ENCODE peak calls at places on chromosome 5, in four cellular contexts. One of them, this sample, is unnamed.
A peak's percentile ranks its signal among the peaks of the same experiment; 100 is the strongest.

GRCh38 chr5:77356740-77357139 is 135.4 kb downstream of the WDR41 start:
- DNase-seq in cerebellar nuclear complex: no peak
- DNase-seq in HCT116: no peak
- DNase-seq in mammary epithelial cell: peak; percentile 40
- DNase-seq in this sample: no peak

GRCh38 chr5:75059887-75060286 is 7.5 kb upstream of the GCNT4 start:
- DNase-seq in HCT116: no peak
- DNase-seq in mammary epithelial cell: no peak
- DNase-seq in cerebellar nuclear complex: no peak
- DNase-seq in this sample: peak; percentile 20

GRCh38 chr5:170287532-170287931 is 10.0 kb downstream of the LCP2 start:
- DNase-seq in mammary epithelial cell: no peak
- DNase-seq in HCT116: no peak
- DNase-seq in cerebellar nuclear complex: no peak
- DNase-seq in this sample: no peak

GRCh38 chr5:58107704-58108103 is 352.2 kb downstream of the PLK2 start:
- DNase-seq in HCT116: no peak
- DNase-seq in mammary epithelial cell: peak; percentile 57
- DNase-seq in cerebellar nuclear complex: no peak
- DNase-seq in this sample: no peak

GRCh38 chr5:83636141-83636540 is 84.5 kb downstream of the HAPLN1 start:
- DNase-seq in mammary epithelial cell: no peak
- DNase-seq in HCT116: no peak
- DNase-seq in cerebellar nuclear complex: no peak
- DNase-seq in this sample: no peak

GRCh38 chr5:119302916-119303897 is 52.6 kb upstream of the TNFAIP8 start:
- DNase-seq in HCT116: no peak
- DNase-seq in cerebellar nuclear complex: no peak
- DNase-seq in mammary epithelial cell: peak; percentile 97
- DNase-seq in this sample: no peak

GRCh38 chr5:80184235-80185023 is 71.4 kb downstream of the SERINC5 start:
- DNase-seq in cerebellar nuclear complex: no peak
- DNase-seq in mammary epithelial cell: no peak
- DNase-seq in HCT116: no peak
- DNase-seq in this sample: no peak

GRCh38 chr5:40606077-40606765 is 73.5 kb upstream of the PTGER4 start:
- DNase-seq in mammary epithelial cell: no peak
- DNase-seq in HCT116: no peak
- DNase-seq in cerebellar nuclear complex: no peak
- DNase-seq in this sample: no peak

GRCh38 chr5:98775962-98776687 is 2.7 kb downstream of the RGMB start:
- DNase-seq in mammary epithelial cell: peak; percentile 30
- DNase-seq in HCT116: no peak
- DNase-seq in cerebellar nuclear complex: no peak
- DNase-seq in this sample: no peak

GRCh38 chr5:119389288-119390065 is 33.7 kb downstream of the TNFAIP8 start:
- DNase-seq in HCT116: no peak
- DNase-seq in mammary epithelial cell: no peak
- DNase-seq in cerebellar nuclear complex: no peak
- DNase-seq in this sample: no peak

GRCh38 chr5:100856462-100856861 is 46.6 kb downstream of the ST8SIA4 start:
- DNase-seq in HCT116: no peak
- DNase-seq in mammary epithelial cell: no peak
- DNase-seq in cerebellar nuclear complex: no peak
- DNase-seq in this sample: no peak

GRCh38 chr5:51625224-51625968 is 242.1 kb downstream of the ISL1 start:
- DNase-seq in mammary epithelial cell: no peak
- DNase-seq in cerebellar nuclear complex: no peak
- DNase-seq in HCT116: no peak
- DNase-seq in this sample: no peak

GRCh38 chr5:73448072-73448432 is 525 bp downstream of the FOXD1 start:
- DNase-seq in mammary epithelial cell: peak; percentile 39
- DNase-seq in HCT116: no peak
- DNase-seq in cerebellar nuclear complex: no peak
- DNase-seq in this sample: peak; percentile 18

GRCh38 chr5:149403923-149404745 is 25.0 kb upstream of the IL17B start:
- DNase-seq in mammary epithelial cell: no peak
- DNase-seq in cerebellar nuclear complex: no peak
- DNase-seq in HCT116: no peak
- DNase-seq in this sample: no peak

GRCh38 chr5:144187699-144188294 is 17.1 kb downstream of the KCTD16 start:
- DNase-seq in mammary epithelial cell: peak; percentile 83
- DNase-seq in cerebellar nuclear complex: no peak
- DNase-seq in HCT116: no peak
- DNase-seq in this sample: peak; percentile 78

GRCh38 chr5:112625586-112625985 is 112.1 kb upstream of the APC start:
- DNase-seq in HCT116: no peak
- DNase-seq in mammary epithelial cell: no peak
- DNase-seq in cerebellar nuclear complex: no peak
- DNase-seq in this sample: no peak

This sample was measured in T-helper 1 cell.